ENCODE peak calls at places on chromosomes 12 and 14, in ten cellular contexts. R is omental fat pad; A is transverse colon; K is GM12892; Z is HuH-7.5; L is CD8-positive, alpha-beta memory T cell; J is astrocyte; E is T47D; V is effector CD4-positive, alpha-beta T cell; U is Jurkat, Clone E6-1. N is an unnamed sample.

GRCh38 chr14:45709541-45709940 is 456.5 kb upstream of the MIS18BP1 start:
- DNase-seq in K (no peak), E (no peak), R (no peak), A (no peak), U (no peak), V (no peak), J (no peak), L (no peak), Z (no peak), N (no peak)

GRCh38 chr12:90338365-90338764 is 616.6 kb downstream of the CCER1 start:
- DNase-seq in U (no peak), J (no peak), A (no peak), R (no peak), K (no peak), Z (no peak), V (no peak), E (no peak), L (no peak), N (no peak)

GRCh38 chr12:51171884-51172514 is 936 bp downstream of the TFCP2 start:
- DNase-seq in E (peak; percentile 14), K (no peak), L (no peak), U (no peak), R (no peak), A (peak; percentile 24), Z (no peak), J (peak; percentile 45), V (no peak), N (no peak)

GRCh38 chr12:44002607-44003006 is 166.7 kb downstream of the TMEM117 start:
- DNase-seq in E (no peak), J (no peak), A (no peak), U (no peak), L (no peak), R (no peak), V (no peak), K (no peak), Z (no peak), N (no peak)

GRCh38 chr12:20370001-20370381 is 1.7 kb downstream of the PDE3A start:
- DNase-seq in E (peak; percentile 18), A (peak; percentile 58), R (no peak), Z (no peak), V (no peak), K (no peak), J (peak; percentile 14), L (no peak), U (no peak), N (no peak)

GRCh38 chr12:2574536-2574935 is 220.2 kb upstream of the FKBP4 start:
- DNase-seq in E (no peak), U (no peak), L (no peak), J (no peak), K (no peak), V (no peak), A (no peak), R (no peak), Z (no peak), N (no peak)

GRCh38 chr12:94289551-94290312 is 141.4 kb downstream of the PLXNC1 start:
- DNase-seq in J (peak; percentile 77), R (no peak), E (no peak), V (no peak), A (no peak), L (no peak), U (no peak), Z (no peak), K (no peak), N (peak; percentile 32)

GRCh38 chr12:52781399-52782082 is 4.4 kb upstream of the KRT76 start:
- DNase-seq in Z (no peak), R (no peak), V (no peak), J (no peak), K (no peak), E (no peak), A (no peak), U (no peak), L (no peak), N (no peak)

GRCh38 chr12:131115766-131116165 is 162.1 kb downstream of the ADGRD1 start:
- DNase-seq in R (no peak), U (no peak), A (no peak), L (no peak), J (no peak), V (no peak), E (no peak), K (no peak), Z (no peak), N (no peak)

GRCh38 chr12:104750061-104750460 is 208.0 kb downstream of the SLC41A2 start:
- DNase-seq in V (no peak), U (peak; percentile 34), L (no peak), Z (no peak), K (no peak), A (peak; percentile 37), E (peak; percentile 47), R (no peak), J (peak; percentile 78), N (peak; percentile 38)